ENCODE peak calls at places on chromosomes 11 and 22, in five cellular contexts. U is stimulated activated CD4-positive, alpha-beta T cell treated with anti-CD3 and anti-CD28 coated beads, TNF-alpha, amount 100 ng/mL, for 24 hours; N is NCI-H345; A is kidney epithelial cell; M is H9. C is an unnamed sample.

GRCh38 chr22:36587289-36588154 is 58.6 kb upstream of the EIF3D start:
- DNase-seq in U (no peak), M (no peak), A (no peak), N (no peak), C (no peak)

GRCh38 chr11:64320556-64320955 is 2.6 kb downstream of the PRDX5 start:
- DNase-seq in U (no peak), N (no peak), A (no peak), M (no peak), C (no peak)

GRCh38 chr11:65014146-65014960 is at the start of gene ARL2:
- DNase-seq in M (peak; percentile 42), N (peak; percentile 36), A (no peak), U (no peak), C (peak; percentile 69)

GRCh38 chr11:13891911-13892310 is 70.6 kb upstream of the SPON1 start:
- DNase-seq in U (no peak), A (no peak), N (peak; percentile 54), M (no peak), C (no peak)

GRCh38 chr11:9139628-9140357 is 48.4 kb upstream of the SCUBE2 start:
- DNase-seq in A (no peak), N (no peak), M (no peak), U (no peak), C (no peak)

GRCh38 chr22:47014636-47014930 is 252.1 kb downstream of the TBC1D22A start:
- DNase-seq in M (no peak), N (no peak), U (no peak), A (no peak), C (no peak)

GRCh38 chr11:33490842-33491370 is 209.7 kb downstream of the C11orf91 start:
- DNase-seq in A (no peak), U (no peak), M (no peak), N (no peak), C (no peak)

GRCh38 chr22:43643362-43643761 is 168.7 kb downstream of the EFCAB6 start:
- DNase-seq in A (no peak), U (no peak), M (no peak), N (no peak), C (no peak)

GRCh38 chr22:17260950-17261349 is 41.7 kb upstream of the ADA2 start:
- DNase-seq in N (peak; percentile 24), U (no peak), A (no peak), M (peak; percentile 78), C (no peak)

GRCh38 chr11:64339754-64340408 is at the start of gene CCDC88B:
- DNase-seq in U (peak; percentile 56), N (no peak), A (no peak), M (no peak), C (peak; percentile 61)

GRCh38 chr11:69666261-69666660 is 8.9 kb downstream of the LTO1 start:
- DNase-seq in N (no peak), M (no peak), U (no peak), A (no peak), C (no peak)

GRCh38 chr11:112377946-112378345 is 117.3 kb upstream of the PLET1 start:
- DNase-seq in A (no peak), U (no peak), N (no peak), M (no peak), C (no peak)

GRCh38 chr11:83655996-83656395 is 369.8 kb upstream of the CCDC90B start:
- DNase-seq in N (no peak), U (no peak), M (no peak), A (no peak), C (no peak)

GRCh38 chr22:28112548-28113043 is 193.5 kb upstream of the PITPNB start:
- DNase-seq in N (no peak), U (no peak), M (peak; percentile 40), A (no peak), C (no peak)

GRCh38 chr11:18907391-18907790 is 31.8 kb downstream of the MRGPRX1 start:
- DNase-seq in U (no peak), M (no peak), A (no peak), N (no peak), C (no peak)

GRCh38 chr11:94871491-94872185 is 101.7 kb downstream of the CWC15 start:
- DNase-seq in A (no peak), U (no peak), M (no peak), N (no peak), C (no peak)

GRCh38 chr11:898160-898517 is 12.5 kb downstream of the CHID1 start:
- DNase-seq in U (no peak), M (peak; percentile 58), A (no peak), N (peak; percentile 19), C (no peak)

GRCh38 chr11:94125408-94126120 is 3.1 kb upstream of the PANX1 start:
- DNase-seq in U (no peak), N (no peak), M (no peak), A (no peak), C (no peak)

GRCh38 chr11:128905345-128906184 is 14.4 kb downstream of the KCNJ5 start:
- DNase-seq in N (peak; percentile 74), U (peak; percentile 17), A (no peak), M (peak; percentile 78), C (no peak)

GRCh38 chr11:129440028-129440630 is 64.5 kb downstream of the BARX2 start:
- DNase-seq in M (peak; percentile 53), N (no peak), A (peak; percentile 98), U (no peak), C (no peak)

GRCh38 chr22:21042978-21043855 is 2.5 kb upstream of the LRRC74B start:
- DNase-seq in A (no peak), M (no peak), N (no peak), U (no peak), C (no peak)

GRCh38 chr11:75096456-75097172 is at the start of gene OR2AT4:
- DNase-seq in U (no peak), M (no peak), N (no peak), A (no peak), C (no peak)

GRCh38 chr11:43130616-43131015 is 181.2 kb upstream of the API5 start:
- DNase-seq in N (no peak), M (peak; percentile 34), A (no peak), U (no peak), C (no peak)

GRCh38 chr11:106012744-106013143 is 9.3 kb downstream of the MSANTD4 start:
- DNase-seq in M (no peak), U (no peak), N (no peak), A (no peak), C (no peak)

GRCh38 chr22:50691521-50691920 is 18.9 kb downstream of the SHANK3 start:
- DNase-seq in A (no peak), N (no peak), M (peak; percentile 9), U (no peak), C (no peak)

GRCh38 chr11:17906436-17906835 is 106.4 kb downstream of the SERGEF start:
- DNase-seq in U (no peak), A (no peak), M (peak; percentile 85), N (peak; percentile 13), C (no peak)

C was measured in activated CD4-positive, CD25-positive, alpha-beta regulatory T cell.